ENCODE peak calls at places on chromosomes 11 and 22, in five cellular contexts. One of them, this sample, is unnamed.
A peak's percentile ranks its signal among the peaks of the same experiment; 100 is the strongest.

GRCh38 chr11:3723014-3723708 is 52.0 kb upstream of the CHRNA10 start:
- DNase-seq in HFF-Myc: peak; percentile 97
- DNase-seq in MCF 10A: peak; percentile 89
- DNase-seq in BJ: peak; percentile 99
- DNase-seq in glutamatergic neuron: no peak
- DNase-seq in this sample: no peak

GRCh38 chr11:101612481-101612880 is 28.7 kb upstream of the TRPC6 start:
- DNase-seq in HFF-Myc: no peak
- DNase-seq in MCF 10A: no peak
- DNase-seq in BJ: no peak
- DNase-seq in glutamatergic neuron: no peak
- DNase-seq in this sample: no peak

GRCh38 chr11:8056810-8057463 is 24.1 kb upstream of the TUB start:
- DNase-seq in HFF-Myc: no peak
- DNase-seq in MCF 10A: peak; percentile 39
- DNase-seq in BJ: peak; percentile 35
- DNase-seq in glutamatergic neuron: no peak
- DNase-seq in this sample: no peak

GRCh38 chr11:12175694-12176241 is 65.4 kb downstream of the MICAL2 start:
- DNase-seq in HFF-Myc: peak; percentile 83
- DNase-seq in MCF 10A: peak; percentile 82
- DNase-seq in BJ: peak; percentile 66
- DNase-seq in glutamatergic neuron: no peak
- DNase-seq in this sample: no peak

GRCh38 chr11:61163714-61164609 is 2.7 kb upstream of the VPS37C start:
- DNase-seq in HFF-Myc: no peak
- DNase-seq in MCF 10A: no peak
- DNase-seq in BJ: no peak
- DNase-seq in glutamatergic neuron: no peak
- DNase-seq in this sample: no peak

GRCh38 chr11:126163074-126163700 is 48.3 kb downstream of the RPUSD4 start:
- DNase-seq in HFF-Myc: peak; percentile 69
- DNase-seq in MCF 10A: peak; percentile 57
- DNase-seq in BJ: peak; percentile 91
- DNase-seq in glutamatergic neuron: peak; percentile 67
- DNase-seq in this sample: no peak

GRCh38 chr11:36222755-36223635 is 66.2 kb downstream of the COMMD9 start:
- DNase-seq in HFF-Myc: no peak
- DNase-seq in MCF 10A: no peak
- DNase-seq in BJ: no peak
- DNase-seq in glutamatergic neuron: no peak
- DNase-seq in this sample: no peak

GRCh38 chr22:38164578-38164953 is 17.1 kb downstream of the PLA2G6 start:
- DNase-seq in HFF-Myc: no peak
- DNase-seq in MCF 10A: no peak
- DNase-seq in BJ: no peak
- DNase-seq in glutamatergic neuron: no peak
- DNase-seq in this sample: no peak

GRCh38 chr22:39313258-39314001 is 6.0 kb downstream of the RPL3 start:
- DNase-seq in HFF-Myc: no peak
- DNase-seq in MCF 10A: no peak
- DNase-seq in BJ: no peak
- DNase-seq in glutamatergic neuron: no peak
- DNase-seq in this sample: no peak

GRCh38 chr22:17230239-17230638 is 11.0 kb upstream of the ADA2 start:
- DNase-seq in HFF-Myc: no peak
- DNase-seq in MCF 10A: no peak
- DNase-seq in BJ: no peak
- DNase-seq in glutamatergic neuron: no peak
- DNase-seq in this sample: no peak

GRCh38 chr11:78251083-78251699 is 62.5 kb downstream of the USP35 start:
- DNase-seq in HFF-Myc: no peak
- DNase-seq in MCF 10A: no peak
- DNase-seq in BJ: no peak
- DNase-seq in glutamatergic neuron: no peak
- DNase-seq in this sample: no peak

GRCh38 chr22:50089231-50090140 is at the start of gene MOV10L1:
- DNase-seq in HFF-Myc: no peak
- DNase-seq in MCF 10A: no peak
- DNase-seq in BJ: no peak
- DNase-seq in glutamatergic neuron: peak; percentile 52
- DNase-seq in this sample: no peak

GRCh38 chr11:99934008-99934407 is 753.1 kb upstream of the ARHGAP42 start:
- DNase-seq in HFF-Myc: no peak
- DNase-seq in MCF 10A: no peak
- DNase-seq in BJ: no peak
- DNase-seq in glutamatergic neuron: no peak
- DNase-seq in this sample: no peak

GRCh38 chr11:2211113-2211971 is 39.7 kb upstream of the TH start:
- DNase-seq in HFF-Myc: no peak
- DNase-seq in MCF 10A: no peak
- DNase-seq in BJ: no peak
- DNase-seq in glutamatergic neuron: no peak
- DNase-seq in this sample: no peak

GRCh38 chr22:43442386-43443060 is 30.7 kb downstream of the MPPED1 start:
- DNase-seq in HFF-Myc: no peak
- DNase-seq in MCF 10A: no peak
- DNase-seq in BJ: no peak
- DNase-seq in glutamatergic neuron: no peak
- DNase-seq in this sample: no peak

GRCh38 chr11:126035718-126036117 is 26.9 kb downstream of the CDON start:
- DNase-seq in HFF-Myc: no peak
- DNase-seq in MCF 10A: no peak
- DNase-seq in BJ: no peak
- DNase-seq in glutamatergic neuron: no peak
- DNase-seq in this sample: no peak

GRCh38 chr11:11972148-11972547 is 36.3 kb downstream of the DKK3 start:
- DNase-seq in HFF-Myc: no peak
- DNase-seq in MCF 10A: no peak
- DNase-seq in BJ: no peak
- DNase-seq in glutamatergic neuron: no peak
- DNase-seq in this sample: no peak

GRCh38 chr22:49583886-49584505 is 243.7 kb downstream of the BRD1 start:
- DNase-seq in HFF-Myc: no peak
- DNase-seq in MCF 10A: no peak
- DNase-seq in BJ: no peak
- DNase-seq in glutamatergic neuron: no peak
- DNase-seq in this sample: no peak

GRCh38 chr11:113705871-113706654 is at the start of gene TMPRSS5:
- DNase-seq in HFF-Myc: no peak
- DNase-seq in MCF 10A: no peak
- DNase-seq in BJ: no peak
- DNase-seq in glutamatergic neuron: no peak
- DNase-seq in this sample: no peak

GRCh38 chr11:2142762-2143202 is 3.6 kb upstream of the IGF2 start:
- DNase-seq in HFF-Myc: no peak
- DNase-seq in MCF 10A: peak; percentile 68
- DNase-seq in BJ: no peak
- DNase-seq in glutamatergic neuron: no peak
- DNase-seq in this sample: peak; percentile 78

GRCh38 chr11:119222308-119222707 is 16.2 kb downstream of the CBL start:
- DNase-seq in HFF-Myc: peak; percentile 40
- DNase-seq in MCF 10A: no peak
- DNase-seq in BJ: peak; percentile 31
- DNase-seq in glutamatergic neuron: no peak
- DNase-seq in this sample: no peak

GRCh38 chr11:6695377-6695776 is 12.2 kb upstream of the MRPL17 start:
- DNase-seq in HFF-Myc: no peak
- DNase-seq in MCF 10A: no peak
- DNase-seq in BJ: peak; percentile 37
- DNase-seq in glutamatergic neuron: no peak
- DNase-seq in this sample: no peak

GRCh38 chr11:114098927-114099326 is 39.4 kb downstream of the ZBTB16 start:
- DNase-seq in HFF-Myc: no peak
- DNase-seq in MCF 10A: no peak
- DNase-seq in BJ: no peak
- DNase-seq in glutamatergic neuron: no peak
- DNase-seq in this sample: no peak

GRCh38 chr22:24494535-24495364 is at the start of gene UPB1:
- DNase-seq in HFF-Myc: no peak
- DNase-seq in MCF 10A: no peak
- DNase-seq in BJ: no peak
- DNase-seq in glutamatergic neuron: no peak
- DNase-seq in this sample: no peak

GRCh38 chr11:7576671-7577225 is 62.9 kb downstream of the PPFIBP2 start:
- DNase-seq in HFF-Myc: no peak
- DNase-seq in MCF 10A: no peak
- DNase-seq in BJ: no peak
- DNase-seq in glutamatergic neuron: no peak
- DNase-seq in this sample: no peak

GRCh38 chr11:11568651-11569229 is 53.1 kb downstream of the GALNT18 start:
- DNase-seq in HFF-Myc: no peak
- DNase-seq in MCF 10A: peak; percentile 70
- DNase-seq in BJ: no peak
- DNase-seq in glutamatergic neuron: no peak
- DNase-seq in this sample: no peak

GRCh38 chr22:50019316-50019715 is 6.8 kb upstream of the IL17REL start:
- DNase-seq in HFF-Myc: no peak
- DNase-seq in MCF 10A: no peak
- DNase-seq in BJ: no peak
- DNase-seq in glutamatergic neuron: no peak
- DNase-seq in this sample: no peak

GRCh38 chr11:390175-390574 is 3.8 kb upstream of the PKP3 start:
- DNase-seq in HFF-Myc: no peak
- DNase-seq in MCF 10A: no peak
- DNase-seq in BJ: no peak
- DNase-seq in glutamatergic neuron: no peak
- DNase-seq in this sample: no peak

GRCh38 chr11:23611726-23612125 is 751.5 kb upstream of the CCDC179 start:
- DNase-seq in HFF-Myc: no peak
- DNase-seq in MCF 10A: no peak
- DNase-seq in BJ: no peak
- DNase-seq in glutamatergic neuron: no peak
- DNase-seq in this sample: no peak
- TF ChIP-seq CTCF in HFF-Myc: no peak
- TF ChIP-seq CTCF in MCF 10A: no peak
- TF ChIP-seq CTCF in BJ: no peak
- TF ChIP-seq CTCF in glutamatergic neuron: no peak
- TF ChIP-seq CTCF in this sample: no peak

GRCh38 chr11:122093731-122094130 is 22.3 kb downstream of the BLID start:
- DNase-seq in HFF-Myc: no peak
- DNase-seq in MCF 10A: peak; percentile 55
- DNase-seq in BJ: no peak
- DNase-seq in glutamatergic neuron: no peak
- DNase-seq in this sample: no peak

GRCh38 chr11:122095950-122096942 is 19.8 kb downstream of the BLID start:
- DNase-seq in HFF-Myc: no peak
- DNase-seq in MCF 10A: peak; percentile 37
- DNase-seq in BJ: peak; percentile 53
- DNase-seq in glutamatergic neuron: no peak
- DNase-seq in this sample: no peak

GRCh38 chr11:122097419-122098001 is 18.5 kb downstream of the BLID start:
- DNase-seq in HFF-Myc: no peak
- DNase-seq in MCF 10A: peak; percentile 76
- DNase-seq in BJ: no peak
- DNase-seq in glutamatergic neuron: no peak
- DNase-seq in this sample: no peak

GRCh38 chr11:122089111-122089510 is 26.9 kb downstream of the BLID start:
- DNase-seq in HFF-Myc: no peak
- DNase-seq in MCF 10A: no peak
- DNase-seq in BJ: no peak
- DNase-seq in glutamatergic neuron: no peak
- DNase-seq in this sample: no peak

DNA sequence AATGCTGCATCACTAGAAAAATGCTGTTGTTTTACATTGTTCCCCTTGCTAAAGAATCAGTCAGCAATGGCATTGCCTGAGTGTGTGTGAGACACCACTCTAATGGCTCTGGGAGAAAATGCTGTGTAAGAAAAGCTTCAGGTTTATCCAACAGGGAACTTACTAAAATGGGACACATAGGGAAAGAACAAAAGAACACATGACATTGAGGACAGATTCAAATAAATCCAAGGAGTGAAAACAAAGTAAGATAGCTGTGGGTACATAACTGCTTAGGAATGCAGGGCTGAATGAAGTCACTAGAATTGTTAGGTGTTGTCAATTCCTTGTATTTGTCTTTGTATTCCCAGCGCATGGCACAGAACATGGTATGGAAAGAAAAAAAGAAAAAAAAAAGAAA is 24.2 kb downstream of the BLID start:
- DNase-seq in HFF-Myc: no peak
- DNase-seq in MCF 10A: no peak
- DNase-seq in BJ: no peak
- DNase-seq in glutamatergic neuron: no peak
- DNase-seq in this sample: no peak
- TF ChIP-seq CTCF in HFF-Myc: no peak
- TF ChIP-seq CTCF in MCF 10A: no peak
- TF ChIP-seq CTCF in BJ: no peak
- TF ChIP-seq CTCF in glutamatergic neuron: no peak
- TF ChIP-seq CTCF in this sample: no peak

DNA sequence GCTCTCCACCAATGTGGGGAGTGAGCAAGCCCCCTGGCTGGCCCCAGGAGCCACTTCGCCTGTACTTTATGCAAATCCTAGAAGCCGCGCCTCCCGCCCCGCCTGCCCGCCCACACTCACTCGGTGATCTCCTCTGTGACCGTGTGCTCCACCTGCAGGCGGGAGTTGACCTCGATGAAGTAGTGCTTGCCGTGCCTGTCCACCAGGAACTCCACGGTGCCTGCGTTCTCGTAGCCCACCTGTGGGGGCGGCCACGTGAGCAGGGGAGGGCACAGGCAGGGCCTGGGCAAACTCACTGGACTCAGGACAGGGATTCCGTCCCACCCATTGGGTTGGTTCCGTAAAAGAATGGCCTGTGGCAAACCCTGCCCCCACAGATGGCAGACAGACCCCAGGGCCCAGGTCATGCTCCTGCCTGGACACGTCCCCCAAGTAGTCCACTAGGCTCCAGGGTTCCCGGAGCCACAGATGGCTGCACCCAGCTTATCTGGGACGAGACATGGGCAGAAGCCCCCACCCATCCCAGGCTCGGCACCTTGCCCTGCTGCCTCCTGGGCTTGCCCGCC is 11.9 kb downstream of the LRFN4 start:
- DNase-seq in HFF-Myc: no peak
- DNase-seq in MCF 10A: peak; percentile 71
- DNase-seq in BJ: no peak
- DNase-seq in glutamatergic neuron: peak; percentile 73
- DNase-seq in this sample: peak; percentile 96
- TF ChIP-seq CTCF in HFF-Myc: peak; percentile 12
- TF ChIP-seq CTCF in MCF 10A: peak; percentile 27
- TF ChIP-seq CTCF in BJ: no peak
- TF ChIP-seq CTCF in glutamatergic neuron: peak; percentile 42
- TF ChIP-seq CTCF in this sample: peak; percentile 78

GRCh38 chr11:69912161-69912910 is 93.1 kb upstream of the FGF3 start:
- DNase-seq in HFF-Myc: no peak
- DNase-seq in MCF 10A: no peak
- DNase-seq in BJ: no peak
- DNase-seq in glutamatergic neuron: peak; percentile 15
- DNase-seq in this sample: no peak

GRCh38 chr11:69913591-69914285 is 94.5 kb upstream of the FGF3 start:
- DNase-seq in HFF-Myc: no peak
- DNase-seq in MCF 10A: no peak
- DNase-seq in BJ: no peak
- DNase-seq in glutamatergic neuron: peak; percentile 20
- DNase-seq in this sample: no peak

GRCh38 chr11:69914286-69915150 is 95.3 kb upstream of the FGF3 start:
- DNase-seq in HFF-Myc: no peak
- DNase-seq in MCF 10A: peak; percentile 62
- DNase-seq in BJ: no peak
- DNase-seq in glutamatergic neuron: peak; percentile 14
- DNase-seq in this sample: no peak

GRCh38 chr11:69911310-69912160 is 92.3 kb upstream of the FGF3 start:
- DNase-seq in HFF-Myc: no peak
- DNase-seq in MCF 10A: no peak
- DNase-seq in BJ: no peak
- DNase-seq in glutamatergic neuron: peak; percentile 19
- DNase-seq in this sample: no peak

GRCh38 chr11:69912911-69913451 is 93.8 kb upstream of the FGF3 start:
- DNase-seq in HFF-Myc: no peak
- DNase-seq in MCF 10A: peak; percentile 23
- DNase-seq in BJ: no peak
- DNase-seq in glutamatergic neuron: peak; percentile 12
- DNase-seq in this sample: no peak
- TF ChIP-seq CTCF in HFF-Myc: peak; percentile 29
- TF ChIP-seq CTCF in MCF 10A: peak; percentile 29
- TF ChIP-seq CTCF in BJ: peak; percentile 27
- TF ChIP-seq CTCF in glutamatergic neuron: no peak
- TF ChIP-seq CTCF in this sample: peak; percentile 6